ENCODE peak calls at places on chromosomes 5 and 9, in six cellular contexts. G is neural crest cell; M is A549; E is stimulated activated CD4-positive, alpha-beta T cell treated with anti-CD3 and anti-CD28 coated beads, TNF-alpha, amount 100 ng/mL, for 1 hour; Q is activated CD8-positive, alpha-beta memory T cell treated with anti-CD3 and anti-CD28 coated beads for 4 hours; R is mucosa of gallbladder. F is an unnamed sample.

GRCh38 chr9:120931278-120932085 is 4.9 kb upstream of the TRAF1 start:
- DNase-seq in G (no peak), M (no peak), E (no peak), Q (no peak), R (no peak), F (peak)

GRCh38 chr9:78565481-78565880 is 268.6 kb downstream of the PSAT1 start:
- DNase-seq in G (no peak), M (no peak), E (no peak), Q (no peak), R (no peak), F (no peak)

GRCh38 chr9:121399883-121400607 is 30.0 kb upstream of the STOM start:
- DNase-seq in G (no peak), M (peak), E (no peak), Q (no peak), R (no peak), F (no peak)

GRCh38 chr9:111961575-111961974 is 65.0 kb downstream of the UGCG start:
- DNase-seq in G (no peak), M (no peak), E (no peak), Q (no peak), R (no peak), F (no peak)

GRCh38 chr5:180591249-180591887 is at the start of gene SCGB3A1:
- DNase-seq in G (no peak), M (no peak), E (no peak), Q (no peak), R (no peak), F (no peak)

GRCh38 chr5:174235226-174235992 is 189.9 kb downstream of the NSG2 start:
- DNase-seq in G (no peak), M (no peak), E (no peak), Q (no peak), R (no peak), F (no peak)

GRCh38 chr5:152427691-152428090 is 22.6 kb upstream of the NMUR2 start:
- DNase-seq in G (no peak), M (no peak), E (no peak), Q (no peak), R (no peak), F (no peak)

GRCh38 chr9:113492343-113493079 is 29.0 kb downstream of the RGS3 start:
- DNase-seq in G (no peak), M (no peak), E (no peak), Q (no peak), R (no peak), F (no peak)

GRCh38 chr5:154593091-154593490 is 115.1 kb upstream of the HAND1 start:
- DNase-seq in G (no peak), M (no peak), E (no peak), Q (no peak), R (no peak), F (no peak)

GRCh38 chr5:89449392-89450148 is 566.6 kb upstream of the MEF2C start:
- DNase-seq in G (no peak), M (no peak), E (no peak), Q (no peak), R (no peak), F (no peak)

GRCh38 chr9:11735391-11735790 is 957.8 kb upstream of the TYRP1 start:
- DNase-seq in G (no peak), M (no peak), E (no peak), Q (no peak), R (no peak), F (no peak)

GRCh38 chr5:148910686-148911361 is 84.4 kb downstream of the ADRB2 start:
- DNase-seq in G (no peak), M (no peak), E (no peak), Q (no peak), R (peak), F (no peak)

GRCh38 chr9:126534431-126535186 is 79.1 kb upstream of the LMX1B start:
- DNase-seq in G (no peak), M (no peak), E (no peak), Q (no peak), R (no peak), F (no peak)

GRCh38 chr5:135625486-135625885 is 46.7 kb upstream of the CXCL14 start:
- DNase-seq in G (no peak), M (no peak), E (no peak), Q (no peak), R (no peak), F (no peak)

GRCh38 chr5:178670486-178670885 is 43.6 kb upstream of the CLK4 start:
- DNase-seq in G (no peak), M (no peak), E (no peak), Q (no peak), R (no peak), F (no peak)

GRCh38 chr9:125341566-125341965 is 79.9 kb downstream of the GAPVD1 start:
- DNase-seq in G (no peak), M (no peak), E (no peak), Q (no peak), R (no peak), F (no peak)

GRCh38 chr5:136811551-136811950 is 446.2 kb upstream of the TRPC7 start:
- DNase-seq in G (no peak), M (no peak), E (no peak), Q (no peak), R (no peak), F (no peak)

GRCh38 chr5:147339313-147339712 is 104.5 kb downstream of the STK32A start:
- DNase-seq in G (no peak), M (no peak), E (no peak), Q (no peak), R (no peak), F (no peak)

GRCh38 chr9:111959468-111959941 is 62.9 kb downstream of the UGCG start:
- DNase-seq in G (no peak), M (peak), E (no peak), Q (no peak), R (peak), F (no peak)

GRCh38 chr9:114738581-114739316 is 56.8 kb upstream of the TEX48 start:
- DNase-seq in G (peak), M (peak), E (peak), Q (peak), R (peak), F (peak)